ENCODE peak calls at places on chromosomes 12 and 14, in eight cellular contexts. Y is stimulated activated CD4-positive, alpha-beta T cell treated with anti-CD3 and anti-CD28 coated beads, Interleukin-1b, Interleukin-23, amount 100 ng/mL, for 24 hours; I is activated CD4-positive, alpha-beta T cell treated with anti-CD3 and anti-CD28 coated beads for 36 hours; K is stimulated activated CD8-positive, alpha-beta memory T cell treated with anti-CD3 and anti-CD28 coated beads, Interleukin-4, amount 100 ng/mL, for 24 hours; V is WTC11; W is T-helper 9 cell; G is activated naive CD4-positive, alpha-beta T cell; P is hypothalamus. X is an unnamed sample.

GRCh38 chr12:114888928-114889327 is 205.0 kb upstream of the TBX3 start:
- DNase-seq in W (no peak), V (no peak), Y (no peak), I (no peak), G (no peak), K (no peak), P (no peak), X (no peak)

GRCh38 chr12:96529912-96530311 is 40.5 kb downstream of the CFAP54 start:
- DNase-seq in G (no peak), I (no peak), Y (no peak), K (no peak), V (no peak), W (no peak), P (no peak), X (no peak)

GRCh38 chr14:72699852-72700257 is 194.0 kb downstream of the DPF3 start:
- DNase-seq in Y (no peak), V (no peak), P (no peak), K (no peak), W (no peak), I (no peak), G (no peak), X (no peak)

GRCh38 chr14:36362648-36363047 is 42.2 kb upstream of the MBIP start:
- DNase-seq in V (no peak), G (no peak), K (no peak), P (no peak), W (no peak), Y (no peak), I (no peak), X (no peak)

GRCh38 chr12:90216815-90217214 is 508.2 kb upstream of the ATP2B1 start:
- DNase-seq in G (no peak), K (no peak), I (no peak), P (no peak), Y (no peak), V (no peak), W (no peak), X (no peak)

GRCh38 chr14:26199599-26200370 is 398.0 kb downstream of the NOVA1 start:
- DNase-seq in K (no peak), Y (no peak), G (no peak), I (no peak), P (no peak), W (no peak), V (no peak), X (no peak)

GRCh38 chr12:53677612-53678133 is 1.8 kb upstream of the ATP5MC2 start:
- DNase-seq in I (no peak), K (no peak), G (no peak), W (no peak), P (no peak), Y (no peak), V (no peak), X (no peak)

GRCh38 chr14:56304456-56304855 is 186.2 kb downstream of the PELI2 start:
- DNase-seq in G (no peak), V (no peak), I (no peak), Y (no peak), P (no peak), W (no peak), K (no peak), X (no peak)

GRCh38 chr12:71748081-71748850 is 6.4 kb upstream of the RAB21 start:
- DNase-seq in Y (no peak), P (no peak), G (no peak), K (no peak), V (no peak), W (no peak), I (no peak), X (no peak)

GRCh38 chr12:110575326-110575725 is 7.8 kb downstream of the PPTC7 start:
- DNase-seq in I (no peak), V (no peak), W (no peak), Y (no peak), G (no peak), K (no peak), P (no peak), X (no peak)

GRCh38 chr14:70753518-70753953 is 55.8 kb downstream of the MAP3K9 start:
- DNase-seq in W (no peak), Y (no peak), V (no peak), G (no peak), I (no peak), K (no peak), P (no peak), X (no peak)

GRCh38 chr12:47074757-47075156 is 4.7 kb upstream of the PCED1B start:
- DNase-seq in P (no peak), K (no peak), V (no peak), W (no peak), I (no peak), G (no peak), Y (no peak), X (no peak)